ENCODE peak calls at places on chromosomes 13 and 19, in nine cellular contexts. Q is K562, B is GM12891, W is sigmoid colon, G is stomach, M is GM23338, T is endothelial cell of umbilical vein, K is transverse colon, S is HCT116. H is an unnamed sample.

GRCh38 chr13:33322474-33322827 is 36.9 kb upstream of the STARD13 start:
- DNase-seq in Q (no peak), B (no peak), W (peak), G (no peak), M (no peak), T (no peak), K (peak), S (no peak), H (no peak)

GRCh38 chr13:39324806-39325311 is 278.1 kb downstream of the LHFPL6 start:
- DNase-seq in Q (no peak), B (no peak), W (no peak), G (no peak), M (no peak), T (no peak), K (no peak), S (no peak), H (no peak)

GRCh38 chr19:18496167-18496979 is 25.5 kb downstream of the ELL start:
- DNase-seq in Q (peak), B (peak), W (no peak), G (peak), M (no peak), T (no peak), K (peak), S (no peak), H (no peak)

GRCh38 chr13:37486171-37486661 is 112.4 kb downstream of the POSTN start:
- DNase-seq in Q (no peak), B (no peak), W (no peak), G (no peak), M (no peak), T (peak), K (no peak), S (no peak), H (no peak)

GRCh38 chr19:34502582-34503545 is 21.3 kb downstream of the WTIP start:
- DNase-seq in Q (no peak), B (no peak), W (peak), G (peak), M (no peak), T (no peak), K (no peak), S (no peak), H (no peak)

GRCh38 chr19:40089462-40089861 is 1.3 kb downstream of the ZNF780A start:
- DNase-seq in Q (no peak), B (no peak), W (no peak), G (no peak), M (no peak), T (no peak), K (no peak), S (no peak), H (no peak)

GRCh38 chr13:45838171-45838745 is 13.3 kb downstream of the SIAH3 start:
- DNase-seq in Q (no peak), B (no peak), W (no peak), G (no peak), M (peak), T (no peak), K (no peak), S (no peak), H (no peak)

GRCh38 chr19:29887498-29887897 is 54.5 kb upstream of the URI1 start:
- DNase-seq in Q (no peak), B (no peak), W (peak), G (peak), M (no peak), T (peak), K (no peak), S (no peak), H (no peak)

GRCh38 chr13:30835442-30835841 is 70.6 kb upstream of the MEDAG start:
- DNase-seq in Q (no peak), B (no peak), W (peak), G (no peak), M (no peak), T (no peak), K (peak), S (no peak), H (no peak)

GRCh38 chr19:3370728-3371591 is 4.6 kb downstream of the NFIC start:
- DNase-seq in Q (no peak), B (no peak), W (no peak), G (no peak), M (no peak), T (no peak), K (no peak), S (no peak), H (no peak)

GRCh38 chr19:45955905-45956608 is 17.6 kb downstream of the NOVA2 start:
- DNase-seq in Q (no peak), B (no peak), W (peak), G (no peak), M (no peak), T (peak), K (no peak), S (peak), H (no peak)

GRCh38 chr19:36030264-36031148 is 2.2 kb downstream of the CLIP3 start:
- DNase-seq in Q (no peak), B (no peak), W (no peak), G (no peak), M (peak), T (no peak), K (no peak), S (no peak), H (no peak)

GRCh38 chr13:44292545-44292944 is 81.1 kb upstream of the SERP2 start:
- DNase-seq in Q (no peak), B (no peak), W (no peak), G (no peak), M (no peak), T (peak), K (no peak), S (no peak), H (no peak)

GRCh38 chr19:55341191-55342043 is 1.7 kb downstream of the KMT5C start:
- DNase-seq in Q (peak), B (peak), W (peak), G (peak), M (peak), T (peak), K (peak), S (peak), H (peak)

GRCh38 chr13:29165216-29165615 is 345.1 kb downstream of the MTUS2 start:
- DNase-seq in Q (no peak), B (no peak), W (no peak), G (no peak), M (no peak), T (no peak), K (no peak), S (no peak), H (no peak)

GRCh38 chr13:50119593-50119992 is 104.3 kb downstream of the KCNRG start:
- DNase-seq in Q (no peak), B (no peak), W (no peak), G (no peak), M (no peak), T (peak), K (no peak), S (no peak), H (no peak)
- TF ChIP-seq POLR2AphosphoS5 in Q (no peak), B (no peak), W (no peak), G (no peak), M (no peak), T (no peak), K (no peak), S (no peak), H (no peak)

DNA sequence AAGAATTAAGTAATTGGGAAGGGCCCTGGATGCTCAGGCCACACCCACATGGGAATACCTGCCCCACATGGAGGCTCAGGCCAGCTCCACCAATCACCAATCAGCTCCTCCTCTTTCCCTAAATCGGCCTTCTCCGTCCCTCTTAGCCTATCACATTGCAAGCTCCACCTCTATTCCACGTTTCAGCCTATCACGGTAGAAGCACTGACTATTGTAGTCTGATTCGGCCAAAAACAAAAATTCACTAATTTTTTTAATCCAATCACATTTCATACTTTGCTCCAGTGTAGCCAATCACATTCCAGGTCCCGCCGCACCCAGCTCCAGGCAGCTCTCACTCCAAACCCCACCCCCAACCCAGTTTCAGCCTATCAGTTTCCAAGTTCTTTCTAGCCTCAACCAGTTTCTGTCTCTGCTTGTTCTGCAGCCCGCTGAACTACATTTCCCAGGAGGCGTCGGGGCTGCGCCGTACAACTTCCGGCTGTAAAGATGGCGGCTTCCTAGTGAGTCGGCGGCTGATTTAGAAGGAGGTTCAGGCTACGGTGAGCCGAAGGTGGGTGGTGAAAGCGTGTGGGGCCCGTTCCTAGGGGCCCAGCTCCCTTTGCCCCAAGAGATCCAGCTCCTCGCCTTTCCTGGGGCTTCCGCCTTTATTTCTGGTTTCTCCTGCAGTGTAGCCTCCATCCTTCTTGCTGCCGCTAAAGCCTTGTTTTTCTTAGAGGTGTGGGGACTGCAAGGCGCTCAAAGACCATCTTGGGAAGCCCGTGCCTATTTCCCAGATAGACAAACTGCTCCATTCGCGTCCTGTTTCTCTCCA is at the start of gene BABAM1:
- DNase-seq in Q (peak), B (peak), W (peak), G (peak), M (peak), T (peak), K (peak), S (peak), H (peak)
- TF ChIP-seq POLR2AphosphoS5 in Q (peak), B (peak), W (peak), G (peak), M (peak), T (peak), K (peak), S (peak), H (peak)

GRCh38 chr13:68627377-68627776 is 1397.2 kb upstream of the PCDH9 start:
- DNase-seq in Q (no peak), B (no peak), W (no peak), G (no peak), M (no peak), T (no peak), K (no peak), S (no peak), H (no peak)
- TF ChIP-seq POLR2AphosphoS5 in Q (no peak), B (no peak), W (no peak), G (no peak), M (no peak), T (no peak), K (no peak), S (no peak), H (no peak)

DNA sequence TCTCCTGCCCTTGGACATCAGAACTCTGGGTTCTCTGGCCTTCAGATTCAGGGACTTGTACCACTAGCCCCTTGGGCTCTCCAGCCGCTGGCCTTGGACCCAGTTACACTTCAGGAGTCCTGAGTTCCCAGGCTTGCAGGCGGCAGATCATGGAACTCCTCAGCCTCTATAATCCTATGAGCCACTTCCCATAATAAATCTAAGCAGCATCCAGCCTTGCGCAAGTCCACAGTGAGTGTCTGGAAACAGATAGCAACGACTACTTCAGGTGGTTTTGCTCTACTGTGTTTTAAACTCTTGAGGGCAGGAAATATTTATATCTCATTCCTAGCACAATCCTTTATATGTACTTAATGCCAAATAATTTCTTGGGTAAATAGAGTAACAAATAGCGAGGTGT is 92.3 kb downstream of the COL4A1 start:
- DNase-seq in Q (no peak), B (no peak), W (no peak), G (no peak), M (no peak), T (no peak), K (no peak), S (no peak), H (no peak)
- TF ChIP-seq POLR2AphosphoS5 in Q (no peak), B (no peak), W (no peak), G (no peak), M (no peak), T (no peak), K (no peak), S (no peak), H (no peak)

DNA sequence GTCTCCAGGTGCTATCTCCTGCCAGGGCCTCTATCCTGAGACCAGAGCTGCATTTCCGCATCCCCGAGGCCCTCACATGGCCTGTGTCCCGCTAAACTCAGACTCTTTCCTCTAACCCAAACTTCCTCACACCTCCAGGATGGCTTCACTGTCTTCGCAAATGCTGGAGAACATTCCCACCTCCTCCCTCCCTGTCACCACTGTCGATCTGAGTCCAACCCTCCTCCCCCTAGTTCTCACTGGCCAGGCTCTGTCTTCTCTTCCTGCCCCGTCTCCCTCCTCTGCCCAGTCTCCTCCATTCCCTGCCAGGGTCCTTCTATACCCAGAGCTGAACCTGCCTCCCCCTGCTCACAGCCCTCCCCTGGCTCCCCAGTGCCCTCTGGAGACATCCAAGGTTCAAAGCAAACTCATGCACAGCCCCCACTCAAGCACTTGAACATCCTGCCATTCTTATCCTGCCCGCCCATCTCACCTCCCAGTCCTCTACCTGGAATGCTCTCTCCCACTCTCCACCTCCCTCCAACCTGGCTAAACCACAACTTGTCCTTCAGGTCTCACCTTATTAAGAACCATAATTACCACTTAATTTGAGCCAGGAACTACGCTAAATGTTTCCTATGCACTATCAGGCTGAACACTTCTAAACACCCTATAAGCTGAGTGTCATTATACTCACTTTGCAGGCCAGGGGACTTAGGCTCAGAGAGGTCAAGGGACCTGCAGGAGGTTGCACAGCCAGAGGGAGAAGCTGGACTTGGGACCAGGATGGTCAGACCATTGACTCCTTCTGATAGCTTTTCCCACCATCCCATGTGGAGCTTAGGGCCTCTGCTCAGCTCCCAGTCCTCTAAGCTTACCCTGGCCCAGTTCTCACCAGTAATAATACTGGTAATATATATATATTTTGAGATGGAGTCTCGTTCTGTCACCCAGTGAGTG is 961 bp upstream of the VSIG10L start:
- DNase-seq in Q (no peak), B (no peak), W (no peak), G (no peak), M (no peak), T (no peak), K (no peak), S (no peak), H (no peak)
- TF ChIP-seq POLR2AphosphoS5 in Q (no peak), B (no peak), W (no peak), G (no peak), M (no peak), T (no peak), K (no peak), S (no peak), H (no peak)

GRCh38 chr19:12785431-12786011 is 5.8 kb upstream of the JUNB start:
- DNase-seq in Q (no peak), B (no peak), W (no peak), G (no peak), M (no peak), T (no peak), K (peak), S (no peak), H (no peak)

GRCh38 chr19:12786149-12786870 is 5.0 kb upstream of the JUNB start:
- DNase-seq in Q (no peak), B (no peak), W (peak), G (peak), M (no peak), T (no peak), K (peak), S (no peak), H (no peak)

GRCh38 chr19:12783849-12784393 is 7.4 kb upstream of the JUNB start:
- DNase-seq in Q (peak), B (no peak), W (no peak), G (no peak), M (no peak), T (no peak), K (peak), S (no peak), H (no peak)

GRCh38 chr19:12784394-12784870 is 6.9 kb upstream of the JUNB start:
- DNase-seq in Q (peak), B (no peak), W (no peak), G (no peak), M (no peak), T (no peak), K (no peak), S (no peak), H (no peak)

DNA sequence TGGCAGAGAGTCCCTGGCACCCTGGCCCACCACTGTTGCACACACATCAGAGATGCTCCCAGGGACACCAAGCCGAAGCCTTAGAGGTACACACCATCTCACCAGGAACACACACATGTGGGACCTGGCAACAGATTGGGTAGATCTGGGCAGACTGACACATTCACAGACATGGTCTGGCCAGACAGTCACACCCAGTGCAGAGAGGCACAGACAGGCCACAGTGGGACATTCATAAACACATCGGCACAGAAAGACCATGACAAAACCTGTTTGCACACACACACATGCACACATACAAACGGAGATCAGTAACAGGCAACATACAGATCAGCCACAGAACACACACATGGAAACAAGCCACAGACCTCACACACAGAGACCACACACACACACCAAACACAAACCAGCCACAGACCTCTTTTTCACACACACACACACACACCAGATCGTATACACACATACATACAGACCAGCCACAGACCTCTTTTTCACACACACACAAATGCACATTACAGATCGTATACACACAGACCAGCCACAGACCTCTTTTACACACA is 6.3 kb upstream of the JUNB start:
- DNase-seq in Q (no peak), B (no peak), W (no peak), G (no peak), M (no peak), T (no peak), K (no peak), S (no peak), H (no peak)
- TF ChIP-seq POLR2AphosphoS5 in Q (no peak), B (no peak), W (no peak), G (no peak), M (no peak), T (no peak), K (no peak), S (no peak), H (no peak)